ENCODE peak calls at places on chromosomes 13 and 19, in ten cellular contexts. One of them, this sample, is unnamed.
A peak's percentile ranks its signal among the peaks of the same experiment; 100 is the strongest.

GRCh38 chr19:41935781-41936415 is 7.6 kb upstream of the ERFL start:
- DNase-seq in NCI-H510A: no peak
- DNase-seq in ELR: no peak
- DNase-seq in T-helper 1 cell: no peak
- DNase-seq in WTC11: no peak
- DNase-seq in fibroblast of villous mesenchyme: peak; percentile 51
- DNase-seq in fibroblast of lung: no peak
- DNase-seq in A673: no peak
- DNase-seq in colonic mucosa: no peak
- DNase-seq in stimulated activated CD4-positive, alpha-beta T cell treated with anti-CD3 and anti-CD28 coated beads, Interleukin-1b, Interleukin-23, amount 100 ng/mL, for 48 hours: no peak
- DNase-seq in this sample: peak; percentile 30

GRCh38 chr13:79870766-79871165 is 389.8 kb downstream of the NDFIP2 start:
- DNase-seq in fibroblast of villous mesenchyme: no peak
- DNase-seq in A673: no peak
- DNase-seq in stimulated activated CD4-positive, alpha-beta T cell treated with anti-CD3 and anti-CD28 coated beads, Interleukin-1b, Interleukin-23, amount 100 ng/mL, for 48 hours: no peak
- DNase-seq in fibroblast of lung: peak; percentile 28
- DNase-seq in ELR: peak; percentile 60
- DNase-seq in NCI-H510A: no peak
- DNase-seq in T-helper 1 cell: no peak
- DNase-seq in colonic mucosa: no peak
- DNase-seq in WTC11: no peak
- DNase-seq in this sample: peak; percentile 5

GRCh38 chr13:35990196-35990595 is 141.0 kb downstream of the DCLK1 start:
- DNase-seq in stimulated activated CD4-positive, alpha-beta T cell treated with anti-CD3 and anti-CD28 coated beads, Interleukin-1b, Interleukin-23, amount 100 ng/mL, for 48 hours: no peak
- DNase-seq in NCI-H510A: no peak
- DNase-seq in colonic mucosa: no peak
- DNase-seq in ELR: no peak
- DNase-seq in fibroblast of villous mesenchyme: no peak
- DNase-seq in T-helper 1 cell: no peak
- DNase-seq in A673: no peak
- DNase-seq in fibroblast of lung: no peak
- DNase-seq in WTC11: peak; percentile 52
- DNase-seq in this sample: no peak

GRCh38 chr19:40467007-40467565 is 285 bp downstream of the SPTBN4 start:
- DNase-seq in ELR: no peak
- DNase-seq in fibroblast of villous mesenchyme: no peak
- DNase-seq in T-helper 1 cell: no peak
- DNase-seq in NCI-H510A: no peak
- DNase-seq in WTC11: peak; percentile 33
- DNase-seq in colonic mucosa: no peak
- DNase-seq in A673: no peak
- DNase-seq in fibroblast of lung: no peak
- DNase-seq in stimulated activated CD4-positive, alpha-beta T cell treated with anti-CD3 and anti-CD28 coated beads, Interleukin-1b, Interleukin-23, amount 100 ng/mL, for 48 hours: no peak
- DNase-seq in this sample: no peak

GRCh38 chr19:18300930-18301717 is 19.7 kb upstream of the JUND start:
- DNase-seq in colonic mucosa: peak; percentile 71
- DNase-seq in stimulated activated CD4-positive, alpha-beta T cell treated with anti-CD3 and anti-CD28 coated beads, Interleukin-1b, Interleukin-23, amount 100 ng/mL, for 48 hours: no peak
- DNase-seq in T-helper 1 cell: no peak
- DNase-seq in fibroblast of lung: peak; percentile 67
- DNase-seq in A673: no peak
- DNase-seq in NCI-H510A: no peak
- DNase-seq in fibroblast of villous mesenchyme: peak; percentile 70
- DNase-seq in WTC11: no peak
- DNase-seq in ELR: peak; percentile 85
- DNase-seq in this sample: peak; percentile 79

GRCh38 chr13:47256618-47257017 is 359.8 kb upstream of the HTR2A start:
- DNase-seq in WTC11: no peak
- DNase-seq in ELR: peak; percentile 93
- DNase-seq in NCI-H510A: no peak
- DNase-seq in A673: no peak
- DNase-seq in colonic mucosa: no peak
- DNase-seq in T-helper 1 cell: no peak
- DNase-seq in fibroblast of lung: peak; percentile 91
- DNase-seq in fibroblast of villous mesenchyme: no peak
- DNase-seq in stimulated activated CD4-positive, alpha-beta T cell treated with anti-CD3 and anti-CD28 coated beads, Interleukin-1b, Interleukin-23, amount 100 ng/mL, for 48 hours: no peak
- DNase-seq in this sample: peak; percentile 68

GRCh38 chr13:49996951-49997895 is at the start of gene TRIM13:
- DNase-seq in colonic mucosa: peak; percentile 90
- DNase-seq in T-helper 1 cell: peak; percentile 62
- DNase-seq in NCI-H510A: peak; percentile 90
- DNase-seq in ELR: peak; percentile 92
- DNase-seq in stimulated activated CD4-positive, alpha-beta T cell treated with anti-CD3 and anti-CD28 coated beads, Interleukin-1b, Interleukin-23, amount 100 ng/mL, for 48 hours: peak; percentile 78
- DNase-seq in fibroblast of lung: peak; percentile 88
- DNase-seq in fibroblast of villous mesenchyme: peak; percentile 92
- DNase-seq in WTC11: peak; percentile 87
- DNase-seq in A673: peak; percentile 92
- DNase-seq in this sample: peak; percentile 88

GRCh38 chr13:24097064-24097463 is 63.5 kb upstream of the SPATA13 start:
- DNase-seq in colonic mucosa: no peak
- DNase-seq in stimulated activated CD4-positive, alpha-beta T cell treated with anti-CD3 and anti-CD28 coated beads, Interleukin-1b, Interleukin-23, amount 100 ng/mL, for 48 hours: peak; percentile 74
- DNase-seq in T-helper 1 cell: no peak
- DNase-seq in fibroblast of lung: peak; percentile 36
- DNase-seq in A673: peak; percentile 52
- DNase-seq in WTC11: no peak
- DNase-seq in NCI-H510A: no peak
- DNase-seq in fibroblast of villous mesenchyme: peak; percentile 79
- DNase-seq in ELR: peak; percentile 62
- DNase-seq in this sample: peak; percentile 57

GRCh38 chr13:34435338-34435737 is 506.7 kb upstream of the NBEA start:
- DNase-seq in fibroblast of villous mesenchyme: peak; percentile 40
- DNase-seq in A673: no peak
- DNase-seq in NCI-H510A: no peak
- DNase-seq in WTC11: no peak
- DNase-seq in ELR: peak; percentile 57
- DNase-seq in colonic mucosa: no peak
- DNase-seq in T-helper 1 cell: no peak
- DNase-seq in stimulated activated CD4-positive, alpha-beta T cell treated with anti-CD3 and anti-CD28 coated beads, Interleukin-1b, Interleukin-23, amount 100 ng/mL, for 48 hours: no peak
- DNase-seq in fibroblast of lung: peak; percentile 74
- DNase-seq in this sample: peak; percentile 74

GRCh38 chr13:20608438-20609020 is 41.6 kb downstream of the IFT88 start:
- DNase-seq in stimulated activated CD4-positive, alpha-beta T cell treated with anti-CD3 and anti-CD28 coated beads, Interleukin-1b, Interleukin-23, amount 100 ng/mL, for 48 hours: no peak
- DNase-seq in ELR: peak; percentile 11
- DNase-seq in WTC11: no peak
- DNase-seq in A673: no peak
- DNase-seq in T-helper 1 cell: no peak
- DNase-seq in colonic mucosa: no peak
- DNase-seq in fibroblast of lung: peak; percentile 43
- DNase-seq in NCI-H510A: no peak
- DNase-seq in fibroblast of villous mesenchyme: no peak
- DNase-seq in this sample: no peak

GRCh38 chr19:6393982-6394412 is 1.0 kb upstream of the GTF2F1 start:
- DNase-seq in WTC11: no peak
- DNase-seq in stimulated activated CD4-positive, alpha-beta T cell treated with anti-CD3 and anti-CD28 coated beads, Interleukin-1b, Interleukin-23, amount 100 ng/mL, for 48 hours: peak; percentile 84
- DNase-seq in fibroblast of villous mesenchyme: no peak
- DNase-seq in T-helper 1 cell: peak; percentile 41
- DNase-seq in fibroblast of lung: no peak
- DNase-seq in colonic mucosa: no peak
- DNase-seq in ELR: no peak
- DNase-seq in A673: no peak
- DNase-seq in NCI-H510A: no peak
- DNase-seq in this sample: no peak

GRCh38 chr19:17950310-17951150 is 16.4 kb upstream of the KCNN1 start:
- DNase-seq in NCI-H510A: no peak
- DNase-seq in T-helper 1 cell: peak; percentile 47
- DNase-seq in fibroblast of villous mesenchyme: no peak
- DNase-seq in WTC11: peak; percentile 73
- DNase-seq in ELR: no peak
- DNase-seq in colonic mucosa: no peak
- DNase-seq in stimulated activated CD4-positive, alpha-beta T cell treated with anti-CD3 and anti-CD28 coated beads, Interleukin-1b, Interleukin-23, amount 100 ng/mL, for 48 hours: peak; percentile 19
- DNase-seq in A673: peak; percentile 66
- DNase-seq in fibroblast of lung: no peak
- DNase-seq in this sample: no peak

GRCh38 chr13:101706651-101707050 is 254.2 kb downstream of the ITGBL1 start:
- DNase-seq in NCI-H510A: no peak
- DNase-seq in T-helper 1 cell: no peak
- DNase-seq in WTC11: no peak
- DNase-seq in fibroblast of villous mesenchyme: peak; percentile 96
- DNase-seq in A673: peak; percentile 71
- DNase-seq in colonic mucosa: no peak
- DNase-seq in ELR: peak; percentile 89
- DNase-seq in stimulated activated CD4-positive, alpha-beta T cell treated with anti-CD3 and anti-CD28 coated beads, Interleukin-1b, Interleukin-23, amount 100 ng/mL, for 48 hours: peak; percentile 6
- DNase-seq in fibroblast of lung: peak; percentile 80
- DNase-seq in this sample: peak; percentile 91

GRCh38 chr19:658916-659839 is 3.8 kb downstream of the RNF126 start:
- DNase-seq in NCI-H510A: no peak
- DNase-seq in stimulated activated CD4-positive, alpha-beta T cell treated with anti-CD3 and anti-CD28 coated beads, Interleukin-1b, Interleukin-23, amount 100 ng/mL, for 48 hours: no peak
- DNase-seq in T-helper 1 cell: peak; percentile 62
- DNase-seq in WTC11: no peak
- DNase-seq in A673: no peak
- DNase-seq in ELR: no peak
- DNase-seq in colonic mucosa: no peak
- DNase-seq in fibroblast of lung: peak; percentile 67
- DNase-seq in fibroblast of villous mesenchyme: peak; percentile 78
- DNase-seq in this sample: no peak

GRCh38 chr13:113497217-113497616 is 6.7 kb upstream of the DCUN1D2 start:
- DNase-seq in ELR: no peak
- DNase-seq in WTC11: no peak
- DNase-seq in colonic mucosa: no peak
- DNase-seq in NCI-H510A: no peak
- DNase-seq in stimulated activated CD4-positive, alpha-beta T cell treated with anti-CD3 and anti-CD28 coated beads, Interleukin-1b, Interleukin-23, amount 100 ng/mL, for 48 hours: no peak
- DNase-seq in fibroblast of villous mesenchyme: no peak
- DNase-seq in A673: no peak
- DNase-seq in T-helper 1 cell: no peak
- DNase-seq in fibroblast of lung: no peak
- DNase-seq in this sample: no peak

GRCh38 chr13:112203614-112204013 is 136.7 kb downstream of the SOX1 start:
- DNase-seq in colonic mucosa: no peak
- DNase-seq in NCI-H510A: no peak
- DNase-seq in fibroblast of villous mesenchyme: no peak
- DNase-seq in T-helper 1 cell: no peak
- DNase-seq in A673: no peak
- DNase-seq in stimulated activated CD4-positive, alpha-beta T cell treated with anti-CD3 and anti-CD28 coated beads, Interleukin-1b, Interleukin-23, amount 100 ng/mL, for 48 hours: no peak
- DNase-seq in ELR: no peak
- DNase-seq in WTC11: no peak
- DNase-seq in fibroblast of lung: no peak
- DNase-seq in this sample: no peak

GRCh38 chr19:54439174-54439851 is 9.7 kb upstream of the LENG8 start:
- DNase-seq in fibroblast of lung: peak; percentile 34
- DNase-seq in stimulated activated CD4-positive, alpha-beta T cell treated with anti-CD3 and anti-CD28 coated beads, Interleukin-1b, Interleukin-23, amount 100 ng/mL, for 48 hours: peak; percentile 37
- DNase-seq in fibroblast of villous mesenchyme: peak; percentile 22
- DNase-seq in WTC11: peak; percentile 79
- DNase-seq in A673: peak; percentile 56
- DNase-seq in NCI-H510A: no peak
- DNase-seq in ELR: peak; percentile 38
- DNase-seq in T-helper 1 cell: no peak
- DNase-seq in colonic mucosa: no peak
- DNase-seq in this sample: no peak

GRCh38 chr19:17419154-17419490 is 725 bp upstream of the MVB12A start:
- DNase-seq in NCI-H510A: no peak
- DNase-seq in fibroblast of villous mesenchyme: no peak
- DNase-seq in ELR: peak; percentile 27
- DNase-seq in stimulated activated CD4-positive, alpha-beta T cell treated with anti-CD3 and anti-CD28 coated beads, Interleukin-1b, Interleukin-23, amount 100 ng/mL, for 48 hours: no peak
- DNase-seq in WTC11: no peak
- DNase-seq in fibroblast of lung: no peak
- DNase-seq in T-helper 1 cell: no peak
- DNase-seq in A673: no peak
- DNase-seq in colonic mucosa: no peak
- DNase-seq in this sample: peak; percentile 43

GRCh38 chr13:31846984-31847752 is 107.8 kb downstream of the RXFP2 start:
- DNase-seq in colonic mucosa: peak; percentile 21
- DNase-seq in WTC11: no peak
- DNase-seq in NCI-H510A: no peak
- DNase-seq in fibroblast of villous mesenchyme: no peak
- DNase-seq in ELR: peak; percentile 34
- DNase-seq in T-helper 1 cell: no peak
- DNase-seq in stimulated activated CD4-positive, alpha-beta T cell treated with anti-CD3 and anti-CD28 coated beads, Interleukin-1b, Interleukin-23, amount 100 ng/mL, for 48 hours: no peak
- DNase-seq in fibroblast of lung: no peak
- DNase-seq in A673: no peak
- DNase-seq in this sample: peak; percentile 32

GRCh38 chr19:19529783-19530422 is 1.2 kb downstream of the YJEFN3 start:
- DNase-seq in fibroblast of lung: no peak
- DNase-seq in WTC11: no peak
- DNase-seq in A673: no peak
- DNase-seq in fibroblast of villous mesenchyme: no peak
- DNase-seq in stimulated activated CD4-positive, alpha-beta T cell treated with anti-CD3 and anti-CD28 coated beads, Interleukin-1b, Interleukin-23, amount 100 ng/mL, for 48 hours: no peak
- DNase-seq in colonic mucosa: no peak
- DNase-seq in ELR: no peak
- DNase-seq in NCI-H510A: no peak
- DNase-seq in T-helper 1 cell: no peak
- DNase-seq in this sample: no peak

GRCh38 chr13:23984541-23984940 is 87.2 kb upstream of the C1QTNF9B start:
- DNase-seq in fibroblast of lung: peak; percentile 56
- DNase-seq in T-helper 1 cell: no peak
- DNase-seq in NCI-H510A: no peak
- DNase-seq in fibroblast of villous mesenchyme: no peak
- DNase-seq in colonic mucosa: no peak
- DNase-seq in WTC11: no peak
- DNase-seq in stimulated activated CD4-positive, alpha-beta T cell treated with anti-CD3 and anti-CD28 coated beads, Interleukin-1b, Interleukin-23, amount 100 ng/mL, for 48 hours: no peak
- DNase-seq in ELR: no peak
- DNase-seq in A673: no peak
- DNase-seq in this sample: no peak

GRCh38 chr19:48685583-48685982 is 10.2 kb upstream of the FUT2 start:
- DNase-seq in fibroblast of lung: no peak
- DNase-seq in colonic mucosa: no peak
- DNase-seq in T-helper 1 cell: no peak
- DNase-seq in ELR: no peak
- DNase-seq in fibroblast of villous mesenchyme: no peak
- DNase-seq in stimulated activated CD4-positive, alpha-beta T cell treated with anti-CD3 and anti-CD28 coated beads, Interleukin-1b, Interleukin-23, amount 100 ng/mL, for 48 hours: no peak
- DNase-seq in NCI-H510A: no peak
- DNase-seq in A673: no peak
- DNase-seq in WTC11: no peak
- DNase-seq in this sample: no peak

GRCh38 chr13:20684535-20684934 is 19.0 kb upstream of the IL17D start:
- DNase-seq in NCI-H510A: no peak
- DNase-seq in A673: no peak
- DNase-seq in stimulated activated CD4-positive, alpha-beta T cell treated with anti-CD3 and anti-CD28 coated beads, Interleukin-1b, Interleukin-23, amount 100 ng/mL, for 48 hours: no peak
- DNase-seq in T-helper 1 cell: no peak
- DNase-seq in WTC11: no peak
- DNase-seq in fibroblast of lung: peak; percentile 45
- DNase-seq in ELR: peak; percentile 24
- DNase-seq in fibroblast of villous mesenchyme: peak; percentile 40
- DNase-seq in colonic mucosa: no peak
- DNase-seq in this sample: no peak

GRCh38 chr19:47863514-47863936 is 4.5 kb downstream of the TPRX2 start:
- DNase-seq in T-helper 1 cell: peak; percentile 65
- DNase-seq in fibroblast of lung: peak; percentile 47
- DNase-seq in WTC11: peak; percentile 98
- DNase-seq in fibroblast of villous mesenchyme: peak; percentile 60
- DNase-seq in stimulated activated CD4-positive, alpha-beta T cell treated with anti-CD3 and anti-CD28 coated beads, Interleukin-1b, Interleukin-23, amount 100 ng/mL, for 48 hours: peak; percentile 85
- DNase-seq in ELR: peak; percentile 75
- DNase-seq in A673: peak; percentile 86
- DNase-seq in NCI-H510A: peak; percentile 14
- DNase-seq in colonic mucosa: peak; percentile 91
- DNase-seq in this sample: peak; percentile 74

GRCh38 chr19:29953352-29954247 is 11.6 kb downstream of the URI1 start:
- DNase-seq in stimulated activated CD4-positive, alpha-beta T cell treated with anti-CD3 and anti-CD28 coated beads, Interleukin-1b, Interleukin-23, amount 100 ng/mL, for 48 hours: no peak
- DNase-seq in fibroblast of villous mesenchyme: no peak
- DNase-seq in T-helper 1 cell: no peak
- DNase-seq in fibroblast of lung: no peak
- DNase-seq in A673: peak; percentile 49
- DNase-seq in NCI-H510A: no peak
- DNase-seq in WTC11: no peak
- DNase-seq in colonic mucosa: no peak
- DNase-seq in ELR: no peak
- DNase-seq in this sample: no peak

GRCh38 chr19:13160557-13160956 is 10.3 kb downstream of the IER2 start:
- DNase-seq in fibroblast of lung: peak; percentile 53
- DNase-seq in colonic mucosa: no peak
- DNase-seq in A673: no peak
- DNase-seq in T-helper 1 cell: no peak
- DNase-seq in stimulated activated CD4-positive, alpha-beta T cell treated with anti-CD3 and anti-CD28 coated beads, Interleukin-1b, Interleukin-23, amount 100 ng/mL, for 48 hours: no peak
- DNase-seq in fibroblast of villous mesenchyme: no peak
- DNase-seq in NCI-H510A: no peak
- DNase-seq in WTC11: no peak
- DNase-seq in ELR: peak; percentile 74
- DNase-seq in this sample: peak; percentile 63

GRCh38 chr13:73844986-73845385 is 289.2 kb downstream of the KLF12 start:
- DNase-seq in fibroblast of lung: peak; percentile 47
- DNase-seq in colonic mucosa: no peak
- DNase-seq in A673: no peak
- DNase-seq in stimulated activated CD4-positive, alpha-beta T cell treated with anti-CD3 and anti-CD28 coated beads, Interleukin-1b, Interleukin-23, amount 100 ng/mL, for 48 hours: no peak
- DNase-seq in ELR: no peak
- DNase-seq in fibroblast of villous mesenchyme: no peak
- DNase-seq in NCI-H510A: no peak
- DNase-seq in WTC11: no peak
- DNase-seq in T-helper 1 cell: no peak
- DNase-seq in this sample: peak; percentile 23

GRCh38 chr13:33642374-33643065 is 175.4 kb upstream of the RFC3 start:
- DNase-seq in NCI-H510A: no peak
- DNase-seq in T-helper 1 cell: no peak
- DNase-seq in colonic mucosa: no peak
- DNase-seq in fibroblast of lung: peak; percentile 37
- DNase-seq in WTC11: no peak
- DNase-seq in ELR: peak; percentile 45
- DNase-seq in fibroblast of villous mesenchyme: peak; percentile 99
- DNase-seq in stimulated activated CD4-positive, alpha-beta T cell treated with anti-CD3 and anti-CD28 coated beads, Interleukin-1b, Interleukin-23, amount 100 ng/mL, for 48 hours: no peak
- DNase-seq in A673: peak; percentile 16
- DNase-seq in this sample: peak; percentile 71